ENCODE peak calls at places on chromosomes 6 and 20, in six cellular contexts. One of them, this sample, is unnamed.

GRCh38 chr6:139881728-139882211 is 507.3 kb upstream of the CITED2 start:
- DNase-seq in A172: peak
- DNase-seq in stimulated activated CD4-positive, alpha-beta T cell treated with anti-CD3 and anti-CD28 coated beads, Interleukin-12 subunit alpha, Interleukin-12 subunit beta, amount 100 ng/mL, for 48 hours: no peak
- DNase-seq in stimulated activated naive CD4-positive, alpha-beta T cell: no peak
- DNase-seq in NCI-H2171 treated with DMSO at 0.1 percent for 48 hours: peak
- DNase-seq in fibroblast of the aortic adventitia: peak
- DNase-seq in this sample: peak

GRCh38 chr6:99458319-99458718 is 33.2 kb upstream of the PNISR start:
- DNase-seq in A172: peak
- DNase-seq in stimulated activated CD4-positive, alpha-beta T cell treated with anti-CD3 and anti-CD28 coated beads, Interleukin-12 subunit alpha, Interleukin-12 subunit beta, amount 100 ng/mL, for 48 hours: no peak
- DNase-seq in stimulated activated naive CD4-positive, alpha-beta T cell: no peak
- DNase-seq in NCI-H2171 treated with DMSO at 0.1 percent for 48 hours: peak
- DNase-seq in fibroblast of the aortic adventitia: peak
- DNase-seq in this sample: peak

GRCh38 chr6:107218142-107218541 is 102.8 kb upstream of the BEND3 start:
- DNase-seq in A172: no peak
- DNase-seq in stimulated activated CD4-positive, alpha-beta T cell treated with anti-CD3 and anti-CD28 coated beads, Interleukin-12 subunit alpha, Interleukin-12 subunit beta, amount 100 ng/mL, for 48 hours: no peak
- DNase-seq in stimulated activated naive CD4-positive, alpha-beta T cell: no peak
- DNase-seq in NCI-H2171 treated with DMSO at 0.1 percent for 48 hours: no peak
- DNase-seq in fibroblast of the aortic adventitia: no peak
- DNase-seq in this sample: no peak

GRCh38 chr6:150890346-150890745 is 24.8 kb downstream of the MTHFD1L start:
- DNase-seq in A172: no peak
- DNase-seq in stimulated activated CD4-positive, alpha-beta T cell treated with anti-CD3 and anti-CD28 coated beads, Interleukin-12 subunit alpha, Interleukin-12 subunit beta, amount 100 ng/mL, for 48 hours: no peak
- DNase-seq in stimulated activated naive CD4-positive, alpha-beta T cell: no peak
- DNase-seq in NCI-H2171 treated with DMSO at 0.1 percent for 48 hours: no peak
- DNase-seq in fibroblast of the aortic adventitia: no peak
- DNase-seq in this sample: no peak

GRCh38 chr6:7887278-7887991 is 23.2 kb downstream of the TXNDC5 start:
- DNase-seq in A172: no peak
- DNase-seq in stimulated activated CD4-positive, alpha-beta T cell treated with anti-CD3 and anti-CD28 coated beads, Interleukin-12 subunit alpha, Interleukin-12 subunit beta, amount 100 ng/mL, for 48 hours: no peak
- DNase-seq in stimulated activated naive CD4-positive, alpha-beta T cell: no peak
- DNase-seq in NCI-H2171 treated with DMSO at 0.1 percent for 48 hours: no peak
- DNase-seq in fibroblast of the aortic adventitia: no peak
- DNase-seq in this sample: no peak

GRCh38 chr6:100171533-100172321 is 177.7 kb upstream of the MCHR2 start:
- DNase-seq in A172: peak
- DNase-seq in stimulated activated CD4-positive, alpha-beta T cell treated with anti-CD3 and anti-CD28 coated beads, Interleukin-12 subunit alpha, Interleukin-12 subunit beta, amount 100 ng/mL, for 48 hours: no peak
- DNase-seq in stimulated activated naive CD4-positive, alpha-beta T cell: no peak
- DNase-seq in NCI-H2171 treated with DMSO at 0.1 percent for 48 hours: no peak
- DNase-seq in fibroblast of the aortic adventitia: no peak
- DNase-seq in this sample: no peak

GRCh38 chr6:104943781-104944180 is 13.1 kb upstream of the LIN28B start:
- DNase-seq in A172: peak
- DNase-seq in stimulated activated CD4-positive, alpha-beta T cell treated with anti-CD3 and anti-CD28 coated beads, Interleukin-12 subunit alpha, Interleukin-12 subunit beta, amount 100 ng/mL, for 48 hours: no peak
- DNase-seq in stimulated activated naive CD4-positive, alpha-beta T cell: no peak
- DNase-seq in NCI-H2171 treated with DMSO at 0.1 percent for 48 hours: no peak
- DNase-seq in fibroblast of the aortic adventitia: peak
- DNase-seq in this sample: no peak

GRCh38 chr20:50267041-50267865 is 76.6 kb downstream of the CEBPB start:
- DNase-seq in A172: no peak
- DNase-seq in stimulated activated CD4-positive, alpha-beta T cell treated with anti-CD3 and anti-CD28 coated beads, Interleukin-12 subunit alpha, Interleukin-12 subunit beta, amount 100 ng/mL, for 48 hours: no peak
- DNase-seq in stimulated activated naive CD4-positive, alpha-beta T cell: no peak
- DNase-seq in NCI-H2171 treated with DMSO at 0.1 percent for 48 hours: peak
- DNase-seq in fibroblast of the aortic adventitia: peak
- DNase-seq in this sample: peak

GRCh38 chr6:158043008-158043407 is 61.3 kb downstream of the SYNJ2 start:
- DNase-seq in A172: no peak
- DNase-seq in stimulated activated CD4-positive, alpha-beta T cell treated with anti-CD3 and anti-CD28 coated beads, Interleukin-12 subunit alpha, Interleukin-12 subunit beta, amount 100 ng/mL, for 48 hours: no peak
- DNase-seq in stimulated activated naive CD4-positive, alpha-beta T cell: no peak
- DNase-seq in NCI-H2171 treated with DMSO at 0.1 percent for 48 hours: no peak
- DNase-seq in fibroblast of the aortic adventitia: no peak
- DNase-seq in this sample: no peak

GRCh38 chr6:150016324-150017185 is 8.8 kb downstream of the RAET1L start:
- DNase-seq in A172: peak
- DNase-seq in stimulated activated CD4-positive, alpha-beta T cell treated with anti-CD3 and anti-CD28 coated beads, Interleukin-12 subunit alpha, Interleukin-12 subunit beta, amount 100 ng/mL, for 48 hours: no peak
- DNase-seq in stimulated activated naive CD4-positive, alpha-beta T cell: peak
- DNase-seq in NCI-H2171 treated with DMSO at 0.1 percent for 48 hours: peak
- DNase-seq in fibroblast of the aortic adventitia: peak
- DNase-seq in this sample: peak

GRCh38 chr6:166313255-166314070 is 5.3 kb upstream of the PRR18 start:
- DNase-seq in A172: peak
- DNase-seq in stimulated activated CD4-positive, alpha-beta T cell treated with anti-CD3 and anti-CD28 coated beads, Interleukin-12 subunit alpha, Interleukin-12 subunit beta, amount 100 ng/mL, for 48 hours: no peak
- DNase-seq in stimulated activated naive CD4-positive, alpha-beta T cell: peak
- DNase-seq in NCI-H2171 treated with DMSO at 0.1 percent for 48 hours: peak
- DNase-seq in fibroblast of the aortic adventitia: peak
- DNase-seq in this sample: peak

GRCh38 chr6:26043389-26044139 is 43.7 kb upstream of the HFE start:
- DNase-seq in A172: peak
- DNase-seq in stimulated activated CD4-positive, alpha-beta T cell treated with anti-CD3 and anti-CD28 coated beads, Interleukin-12 subunit alpha, Interleukin-12 subunit beta, amount 100 ng/mL, for 48 hours: no peak
- DNase-seq in stimulated activated naive CD4-positive, alpha-beta T cell: peak
- DNase-seq in NCI-H2171 treated with DMSO at 0.1 percent for 48 hours: peak
- DNase-seq in fibroblast of the aortic adventitia: peak
- DNase-seq in this sample: peak

GRCh38 chr6:165820934-165821333 is 157.9 kb upstream of the PDE10A start:
- DNase-seq in A172: no peak
- DNase-seq in stimulated activated CD4-positive, alpha-beta T cell treated with anti-CD3 and anti-CD28 coated beads, Interleukin-12 subunit alpha, Interleukin-12 subunit beta, amount 100 ng/mL, for 48 hours: no peak
- DNase-seq in stimulated activated naive CD4-positive, alpha-beta T cell: no peak
- DNase-seq in NCI-H2171 treated with DMSO at 0.1 percent for 48 hours: no peak
- DNase-seq in fibroblast of the aortic adventitia: no peak
- DNase-seq in this sample: no peak

GRCh38 chr6:24891004-24891403 is 44.8 kb downstream of the RIPOR2 start:
- DNase-seq in A172: no peak
- DNase-seq in stimulated activated CD4-positive, alpha-beta T cell treated with anti-CD3 and anti-CD28 coated beads, Interleukin-12 subunit alpha, Interleukin-12 subunit beta, amount 100 ng/mL, for 48 hours: no peak
- DNase-seq in stimulated activated naive CD4-positive, alpha-beta T cell: no peak
- DNase-seq in NCI-H2171 treated with DMSO at 0.1 percent for 48 hours: peak
- DNase-seq in fibroblast of the aortic adventitia: no peak
- DNase-seq in this sample: no peak

GRCh38 chr20:4246428-4246827 is 231.1 kb upstream of the RNF24 start:
- DNase-seq in A172: no peak
- DNase-seq in stimulated activated CD4-positive, alpha-beta T cell treated with anti-CD3 and anti-CD28 coated beads, Interleukin-12 subunit alpha, Interleukin-12 subunit beta, amount 100 ng/mL, for 48 hours: no peak
- DNase-seq in stimulated activated naive CD4-positive, alpha-beta T cell: no peak
- DNase-seq in NCI-H2171 treated with DMSO at 0.1 percent for 48 hours: no peak
- DNase-seq in fibroblast of the aortic adventitia: no peak
- DNase-seq in this sample: no peak